ENCODE peak calls at places on chromosomes 13 and 19, in nine cellular contexts. R is upper lobe of left lung, V is A549, B is tibial nerve, Z is ovary, P is suprapubic skin, L is IMR-90, F is transverse colon, M is body of pancreas. I is an unnamed sample. For H3K4me1, the result is how much of the 10 kb centered on the place peaks cover.

GRCh38 chr13:103100795-103101194 is 34.6 kb upstream of the SLC10A2 start:
- DNase-seq in V (no peak), B (no peak), R (no peak), P (no peak), Z (no peak), L (no peak), M (no peak), F (no peak), I (no peak)

GRCh38 chr19:28581468-28581770 is 631.5 kb downstream of the UQCRFS1 start:
- DNase-seq in Z (no peak), M (no peak), F (no peak), B (no peak), P (no peak), L (no peak), R (no peak), V (no peak), I (no peak)

GRCh38 chr13:42041684-42042035 is 6.8 kb upstream of the DGKH start:
- DNase-seq in F (peak), M (peak), L (peak), R (no peak), B (no peak), Z (peak), P (no peak), V (peak), I (peak)

GRCh38 chr13:111663505-111663904 is 343.1 kb downstream of the TEX29 start:
- DNase-seq in Z (peak), M (no peak), P (no peak), F (no peak), V (no peak), L (no peak), B (no peak), R (peak), I (no peak)

GRCh38 chr13:32255744-32256120 is 59.4 kb downstream of the ZAR1L start:
- DNase-seq in B (no peak), P (no peak), M (no peak), Z (no peak), R (no peak), L (peak), F (no peak), V (no peak), I (no peak)

GRCh38 chr19:53545271-53546065 is 7.5 kb downstream of the ZNF331 start:
- DNase-seq in V (peak), F (no peak), L (peak), P (no peak), R (no peak), M (no peak), B (no peak), Z (no peak), I (no peak)

GRCh38 chr13:39612023-39612637 is 9.1 kb upstream of the LHFPL6 start:
- DNase-seq in R (no peak), P (peak), M (peak), F (peak), V (peak), B (peak), Z (peak), L (peak), I (peak)

GRCh38 chr13:51646041-51646670 is 61.9 kb downstream of the WDFY2 start:
- DNase-seq in L (no peak), R (no peak), B (no peak), F (no peak), M (no peak), Z (no peak), P (no peak), V (no peak), I (no peak)

GRCh38 chr19:42111811-42112210 is 20.4 kb downstream of the POU2F2 start:
- DNase-seq in M (no peak), F (no peak), B (no peak), V (no peak), L (peak), R (no peak), P (no peak), Z (no peak), I (no peak)

GRCh38 chr13:28541966-28542365 is 47.0 kb upstream of the FLT1 start:
- DNase-seq in V (no peak), L (no peak), R (no peak), Z (no peak), F (no peak), M (no peak), B (no peak), P (no peak), I (no peak)

GRCh38 chr13:30789360-30789862 is 54.1 kb downstream of the ALOX5AP start:
- DNase-seq in P (no peak), L (no peak), M (no peak), Z (no peak), F (no peak), B (no peak), R (no peak), V (no peak), I (no peak)

GRCh38 chr19:9945319-9945966 is 9.1 kb upstream of the OLFM2 start:
- DNase-seq in R (peak), P (peak), L (peak), V (no peak), B (peak), M (peak), Z (peak), F (peak), I (peak)

GRCh38 chr13:98293103-98293502 is 116.0 kb upstream of the RNF113B start:
- DNase-seq in Z (no peak), M (peak), L (no peak), F (no peak), R (no peak), V (no peak), B (no peak), P (no peak), I (no peak)

GRCh38 chr13:67033170-67033569 is 197.0 kb downstream of the PCDH9 start:
- DNase-seq in M (no peak), F (no peak), P (no peak), L (no peak), Z (no peak), R (no peak), V (no peak), B (no peak), I (no peak)

GRCh38 chr13:32737111-32737571 is 150.9 kb downstream of the PDS5B start:
- DNase-seq in R (no peak), M (no peak), B (no peak), V (no peak), P (no peak), F (no peak), Z (no peak), L (no peak), I (no peak)

GRCh38 chr13:54287062-54287764 is 1258.6 kb downstream of the OLFM4 start:
- DNase-seq in M (no peak), P (no peak), Z (no peak), L (no peak), R (peak), V (no peak), B (no peak), F (no peak), I (no peak)

GRCh38 chr13:42925626-42926025 is 66.4 kb downstream of the EPSTI1 start:
- DNase-seq in Z (no peak), P (no peak), F (no peak), R (no peak), V (no peak), B (no peak), L (no peak), M (no peak), I (no peak)

GRCh38 chr13:112220296-112220875 is 153.4 kb downstream of the SOX1 start:
- DNase-seq in P (no peak), Z (no peak), V (no peak), F (no peak), M (no peak), R (no peak), L (no peak), B (no peak), I (no peak)

GRCh38 chr19:41690801-41691065 is 2.7 kb upstream of the CEACAM7 start:
- DNase-seq in P (no peak), B (no peak), R (no peak), Z (no peak), L (no peak), V (no peak), F (no peak), M (no peak), I (no peak)

GRCh38 chr13:61136515-61136914 is 279.1 kb downstream of the PCDH20 start:
- DNase-seq in F (no peak), R (no peak), P (no peak), V (no peak), B (no peak), L (no peak), M (no peak), Z (no peak), I (no peak)

GRCh38 chr19:38675611-38676010 is 28.2 kb downstream of the ACTN4 start:
- DNase-seq in Z (no peak), V (no peak), P (no peak), M (no peak), B (no peak), F (no peak), L (no peak), R (no peak), I (no peak)

GRCh38 chr19:38676023-38676877 is 28.8 kb downstream of the ACTN4 start:
- DNase-seq in B (no peak), P (no peak), R (peak), L (peak), F (no peak), Z (peak), M (peak), V (no peak), I (no peak)

GRCh38 chr19:38676878-38677646 is 29.6 kb downstream of the ACTN4 start:
- DNase-seq in V (no peak), P (no peak), M (no peak), F (no peak), B (no peak), Z (no peak), R (no peak), L (no peak), I (no peak)

GRCh38 chr19:38673030-38673429 is 25.6 kb downstream of the ACTN4 start:
- DNase-seq in B (no peak), Z (no peak), R (no peak), L (no peak), M (no peak), P (no peak), V (no peak), F (no peak), I (no peak)

DNA sequence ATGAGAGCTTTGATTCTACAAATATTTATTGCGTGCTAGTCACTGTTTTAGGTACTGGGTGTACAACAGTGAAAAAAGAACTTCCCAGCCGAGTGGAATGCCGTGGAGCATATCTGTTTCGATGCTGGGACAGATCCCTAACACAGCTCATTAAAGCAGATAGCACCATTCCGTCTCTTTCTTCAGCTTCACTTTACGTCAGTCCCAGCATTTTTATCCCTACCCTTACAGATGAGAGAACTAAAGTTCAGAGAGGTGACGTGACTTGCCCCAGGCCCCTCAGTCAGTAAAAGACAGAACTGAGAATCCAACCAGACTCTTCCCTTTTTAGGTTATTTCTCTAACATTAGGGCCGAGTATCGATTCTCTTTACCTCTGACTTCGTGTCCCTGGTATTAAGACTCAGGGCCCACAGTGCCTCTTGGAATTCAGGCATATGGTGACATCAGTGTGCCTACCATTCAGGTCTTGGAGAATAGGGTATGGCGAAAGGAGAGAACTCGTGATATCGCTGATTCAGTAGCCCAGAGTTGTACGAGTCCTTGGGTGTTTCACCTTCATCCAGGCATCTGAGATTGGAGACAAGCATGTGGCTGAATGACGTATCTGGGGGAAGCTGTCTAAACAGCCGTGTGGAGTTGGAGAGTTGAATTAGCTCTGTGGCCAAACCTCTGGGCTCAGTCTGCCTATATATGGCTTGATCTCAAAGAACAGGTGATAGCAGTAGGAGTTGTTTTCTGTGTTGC is 27.1 kb downstream of the ACTN4 start:
- DNase-seq in B (no peak), V (no peak), M (no peak), P (no peak), Z (no peak), F (no peak), L (peak), R (no peak), I (no peak)
- H3K4me1 ChIP-seq in B (under half), V (half or more), M (half or more), P (half or more), Z (under half), F (half or more), L (half or more), R (half or more), I (under half)

GRCh38 chr19:12314553-12314952 is 18.9 kb downstream of the ZNF563 start:
- DNase-seq in Z (no peak), V (no peak), M (peak), L (no peak), B (no peak), P (no peak), R (no peak), F (no peak), I (no peak)

GRCh38 chr19:12318782-12319413 is 14.5 kb downstream of the ZNF563 start:
- DNase-seq in Z (no peak), R (no peak), F (no peak), P (no peak), L (no peak), V (no peak), B (no peak), M (no peak), I (no peak)
- TF ChIP-seq POLR2A in Z (no peak), R (no peak), F (no peak), P (no peak), L (no peak), V (no peak), B (no peak), M (no peak), I (no peak)

DNA sequence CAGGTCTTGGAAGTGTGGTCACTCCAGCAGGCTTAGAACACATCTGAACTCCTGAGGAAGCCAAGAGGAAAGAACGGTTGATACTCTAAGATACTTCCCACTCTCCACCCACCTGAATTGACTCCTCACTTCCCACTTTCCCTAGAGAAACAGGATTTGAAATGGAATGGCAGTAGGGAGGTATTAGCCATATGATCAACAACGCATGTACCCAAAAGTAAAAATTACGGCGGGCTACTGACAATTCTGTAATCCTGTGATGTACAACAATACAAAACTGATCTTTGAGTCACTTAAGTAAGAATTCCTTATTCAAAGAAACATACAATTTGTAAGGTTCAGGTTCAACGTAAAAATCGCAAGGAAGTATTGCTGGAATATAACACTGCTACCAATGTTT is 3.2 kb downstream of the SPRY2 start:
- DNase-seq in V (no peak), B (no peak), R (no peak), P (no peak), Z (no peak), L (no peak), F (no peak), M (no peak), I (no peak)
- H3K4me3 ChIP-seq in V (peak), B (peak), R (peak), P (peak), Z (peak), L (peak), F (peak), M (no peak), I (peak)

DNA sequence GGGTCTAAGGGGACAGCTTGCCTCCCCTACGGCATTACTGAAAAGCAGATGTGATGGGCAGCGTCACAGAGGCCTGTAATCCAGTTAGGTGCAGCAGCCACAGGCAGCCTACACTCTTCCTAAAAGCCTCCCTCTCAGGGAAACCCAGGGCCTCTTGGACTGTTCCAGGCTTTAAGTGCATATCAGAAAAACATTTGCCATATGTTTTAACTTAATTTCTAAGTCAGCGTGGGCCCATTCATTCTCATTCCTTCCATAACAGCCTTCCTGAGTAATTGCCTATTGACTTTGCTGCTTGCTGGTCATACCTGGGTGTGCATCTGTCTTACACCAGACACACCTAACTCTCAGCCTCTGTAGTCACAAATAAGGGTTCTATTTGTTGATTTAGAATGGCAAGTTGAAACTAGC is 135.6 kb upstream of the SERP2 start:
- DNase-seq in V (no peak), R (no peak), M (no peak), L (peak), F (no peak), P (no peak), B (no peak), Z (no peak), I (no peak)
- H3K4me1 ChIP-seq in V (under half), R (under half), M (under half), L (under half), F (under half), P (under half), B (under half), Z (under half), I (under half)

DNA sequence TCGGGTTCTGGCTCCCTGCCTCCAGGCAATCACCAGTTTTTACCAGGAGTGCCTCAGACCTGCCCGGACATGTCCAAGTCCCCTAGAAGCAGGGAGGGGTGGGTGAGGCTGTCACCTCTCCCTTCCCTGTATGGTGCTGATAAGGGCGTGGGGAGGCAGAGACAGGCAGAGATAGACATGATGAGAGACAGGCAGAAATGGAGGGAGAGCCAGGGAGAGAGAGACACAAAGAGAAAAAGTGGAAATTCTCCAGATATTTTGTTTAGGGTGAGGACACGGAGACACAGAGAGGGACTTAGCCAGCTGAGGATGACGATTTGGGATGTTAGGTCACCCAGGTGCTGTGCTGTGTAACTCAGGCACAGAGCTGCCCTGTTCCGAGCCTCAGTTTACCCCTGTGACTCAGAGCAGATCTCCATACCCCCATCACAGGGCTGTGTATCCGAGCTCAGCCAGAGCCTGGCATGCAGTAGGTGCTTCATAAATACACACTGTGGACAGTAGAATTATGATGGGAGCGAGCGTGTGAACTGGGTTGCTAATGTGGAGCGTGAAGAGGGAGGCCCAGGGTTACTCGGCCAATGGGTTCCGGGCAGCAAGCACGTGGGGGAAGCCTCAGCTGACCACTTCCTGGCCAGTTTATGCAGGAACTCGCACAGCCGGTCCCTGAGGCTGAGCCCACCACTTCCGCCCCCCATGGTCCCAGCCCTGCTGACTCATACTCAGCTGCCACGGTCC is 11.9 kb upstream of the GDF15 start:
- DNase-seq in R (peak), M (peak), F (peak), L (peak), P (peak), B (peak), V (peak), Z (peak), I (peak)
- TF ChIP-seq POLR2A in R (no peak), M (no peak), F (no peak), L (peak), P (no peak), B (no peak), V (no peak), Z (peak), I (no peak)

GRCh38 chr19:18429717-18430416 is 8.1 kb downstream of the ISYNA1 start:
- DNase-seq in V (no peak), B (no peak), R (no peak), F (no peak), P (no peak), L (no peak), M (peak), Z (no peak), I (no peak)

GRCh38 chr19:18428837-18429674 is 8.9 kb downstream of the ISYNA1 start:
- DNase-seq in M (peak), P (peak), F (peak), B (no peak), Z (peak), V (peak), R (peak), L (peak), I (peak)

GRCh38 chr19:18427752-18428131 is 8.5 kb downstream of the SSBP4 start:
- DNase-seq in R (peak), V (no peak), P (no peak), L (no peak), M (no peak), B (no peak), F (no peak), Z (no peak), I (no peak)

GRCh38 chr19:18427080-18427751 is 8.0 kb downstream of the SSBP4 start:
- DNase-seq in L (no peak), Z (no peak), B (no peak), R (peak), F (no peak), V (no peak), P (no peak), M (no peak), I (no peak)

GRCh38 chr19:18428173-18428836 is 9.1 kb downstream of the SSBP4 start:
- DNase-seq in L (no peak), R (no peak), Z (no peak), B (no peak), F (no peak), M (no peak), P (no peak), V (no peak), I (no peak)
- H3K4me3 ChIP-seq in L (no peak), R (peak), Z (no peak), B (peak), F (peak), M (no peak), P (peak), V (peak), I (peak)

GRCh38 chr19:35743640-35744306 is 1.4 kb downstream of the U2AF1L4 start:
- DNase-seq in L (no peak), V (no peak), Z (no peak), P (no peak), F (no peak), R (no peak), B (no peak), M (no peak), I (no peak)
- H3K4me1 ChIP-seq in L (under half), V (under half), Z (under half), P (under half), F (under half), R (half or more), B (under half), M (under half), I (under half)

I was measured in testis.